ENCODE peak calls at places on chromosomes 4 and X, in four cellular contexts. One of them, this sample, is unnamed.
A peak's percentile ranks its signal among the peaks of the same experiment; 100 is the strongest.

GRCh38 chr4:60400599-60400998 is 799.5 kb upstream of the ADGRL3 start:
- DNase-seq in GM12878: no peak
- DNase-seq in H1: no peak
- DNase-seq in HepG2: no peak
- DNase-seq in this sample: no peak

GRCh38 chrX:54085666-54086065 is 41.4 kb upstream of the PHF8 start:
- DNase-seq in HepG2: no peak
- DNase-seq in H1: no peak
- DNase-seq in GM12878: no peak
- DNase-seq in this sample: no peak

GRCh38 chrX:64204252-64204651 is 1.3 kb downstream of the AMER1 start:
- DNase-seq in HepG2: peak; percentile 55
- DNase-seq in GM12878: no peak
- DNase-seq in H1: no peak
- DNase-seq in this sample: no peak

GRCh38 chr4:156732634-156733033 is 239.0 kb downstream of the PDGFC start:
- DNase-seq in HepG2: no peak
- DNase-seq in H1: no peak
- DNase-seq in GM12878: no peak
- DNase-seq in this sample: no peak

GRCh38 chr4:146029147-146029546 is 90.5 kb upstream of the ZNF827 start:
- DNase-seq in GM12878: peak; percentile 48
- DNase-seq in HepG2: no peak
- DNase-seq in H1: no peak
- DNase-seq in this sample: no peak

GRCh38 chr4:47213971-47214370 is 182.6 kb downstream of the GABRB1 start:
- DNase-seq in GM12878: no peak
- DNase-seq in H1: no peak
- DNase-seq in HepG2: peak; percentile 16
- DNase-seq in this sample: no peak

GRCh38 chr4:1576200-1576960 is 107.7 kb downstream of the FAM53A start:
- DNase-seq in HepG2: no peak
- DNase-seq in GM12878: no peak
- DNase-seq in H1: no peak
- DNase-seq in this sample: no peak

GRCh38 chr4:101356928-101357327 is 9.6 kb upstream of the PPP3CA start:
- DNase-seq in HepG2: peak; percentile 67
- DNase-seq in GM12878: no peak
- DNase-seq in H1: no peak
- DNase-seq in this sample: no peak

GRCh38 chrX:19019996-19020395 is 36.1 kb upstream of the PHKA2 start:
- DNase-seq in HepG2: no peak
- DNase-seq in GM12878: no peak
- DNase-seq in H1: no peak
- DNase-seq in this sample: no peak

GRCh38 chr4:87839309-87839946 is 6.7 kb downstream of the MEPE start:
- DNase-seq in H1: no peak
- DNase-seq in GM12878: no peak
- DNase-seq in HepG2: no peak
- DNase-seq in this sample: peak; percentile 25

GRCh38 chrX:9928083-9928482 is 39.1 kb upstream of the CLDN34 start:
- DNase-seq in HepG2: no peak
- DNase-seq in H1: peak; percentile 69
- DNase-seq in GM12878: no peak
- DNase-seq in this sample: no peak

GRCh38 chr4:113436360-113436759 is 325.2 kb downstream of the CAMK2D start:
- DNase-seq in H1: no peak
- DNase-seq in HepG2: no peak
- DNase-seq in GM12878: no peak
- DNase-seq in this sample: no peak

GRCh38 chr4:151952711-151953254 is 192.0 kb upstream of the GATB start:
- DNase-seq in GM12878: no peak
- DNase-seq in HepG2: no peak
- DNase-seq in H1: no peak
- DNase-seq in this sample: no peak

GRCh38 chrX:78452356-78452755 is 124.9 kb upstream of the CYSLTR1 start:
- DNase-seq in GM12878: no peak
- DNase-seq in HepG2: no peak
- DNase-seq in H1: no peak
- DNase-seq in this sample: no peak

GRCh38 chrX:14064632-14065432 is 35.1 kb upstream of the GEMIN8 start:
- DNase-seq in H1: no peak
- DNase-seq in GM12878: no peak
- DNase-seq in HepG2: no peak
- DNase-seq in this sample: peak; percentile 67

GRCh38 chrX:104922206-104922621 is 298.3 kb downstream of the TEX13A start:
- DNase-seq in GM12878: peak; percentile 31
- DNase-seq in H1: peak; percentile 27
- DNase-seq in HepG2: peak; percentile 52
- DNase-seq in this sample: peak; percentile 67

GRCh38 chr4:16082038-16082423 is 1.8 kb downstream of the PROM1 start:
- DNase-seq in GM12878: no peak
- DNase-seq in H1: no peak
- DNase-seq in HepG2: no peak
- DNase-seq in this sample: no peak

GRCh38 chr4:64940698-64941097 is 531.4 kb upstream of the TECRL start:
- DNase-seq in GM12878: no peak
- DNase-seq in HepG2: no peak
- DNase-seq in H1: no peak
- DNase-seq in this sample: no peak

GRCh38 chr4:29908276-29908675 is 811.9 kb upstream of the PCDH7 start:
- DNase-seq in HepG2: no peak
- DNase-seq in H1: no peak
- DNase-seq in GM12878: no peak
- DNase-seq in this sample: no peak

GRCh38 chr4:186724048-186724860 is 598 bp upstream of the FAT1 start:
- DNase-seq in HepG2: no peak
- DNase-seq in H1: no peak
- DNase-seq in GM12878: no peak
- DNase-seq in this sample: peak; percentile 40

GRCh38 chr4:145679991-145680455 is at the start of gene C4orf51:
- DNase-seq in GM12878: no peak
- DNase-seq in HepG2: peak; percentile 10
- DNase-seq in H1: no peak
- DNase-seq in this sample: no peak

GRCh38 chr4:153521995-153522799 is 56.0 kb downstream of the TMEM131L start:
- DNase-seq in H1: no peak
- DNase-seq in GM12878: peak; percentile 71
- DNase-seq in HepG2: no peak
- DNase-seq in this sample: no peak
- TF ChIP-seq POLR2AphosphoS5 in H1: no peak
- TF ChIP-seq POLR2AphosphoS5 in GM12878: peak; percentile 66
- TF ChIP-seq POLR2AphosphoS5 in HepG2: no peak
- TF ChIP-seq POLR2AphosphoS5 in this sample: no peak

GRCh38 chrX:82627568-82627967 is 880.5 kb upstream of the POU3F4 start:
- DNase-seq in H1: no peak
- DNase-seq in GM12878: no peak
- DNase-seq in HepG2: no peak
- DNase-seq in this sample: no peak
- TF ChIP-seq BRCA1 in H1: no peak
- TF ChIP-seq BRCA1 in GM12878: no peak
- TF ChIP-seq BRCA1 in HepG2: no peak
- TF ChIP-seq BRCA1 in this sample: no peak

DNA sequence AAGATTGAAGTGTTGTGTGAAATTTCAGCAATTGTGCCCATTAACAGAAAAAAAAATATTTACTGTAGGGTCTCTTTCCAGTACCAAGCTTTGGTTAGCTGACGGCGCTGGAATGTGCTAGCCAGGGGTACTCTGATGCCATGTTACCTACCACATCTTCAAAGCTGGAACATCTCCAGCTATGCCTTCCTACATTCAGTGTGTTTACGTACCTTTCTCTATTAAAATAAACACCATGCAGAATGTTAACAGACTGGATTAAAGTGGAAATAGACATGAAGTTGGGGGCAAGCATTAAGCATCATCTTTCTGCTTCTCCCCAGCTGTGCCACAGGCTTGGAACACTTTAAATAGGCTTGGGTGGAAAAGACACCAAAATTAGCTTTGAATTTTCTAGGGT is 65.9 kb downstream of the USP38 start:
- DNase-seq in H1: no peak
- DNase-seq in GM12878: no peak
- DNase-seq in HepG2: no peak
- DNase-seq in this sample: no peak
- TF ChIP-seq POLR2AphosphoS5 in H1: no peak
- TF ChIP-seq POLR2AphosphoS5 in GM12878: no peak
- TF ChIP-seq POLR2AphosphoS5 in HepG2: no peak
- TF ChIP-seq POLR2AphosphoS5 in this sample: no peak

GRCh38 chrX:149648932-149649331 is 17.3 kb upstream of the TMEM185A start:
- DNase-seq in H1: no peak
- DNase-seq in GM12878: no peak
- DNase-seq in HepG2: no peak
- DNase-seq in this sample: no peak
- TF ChIP-seq BRCA1 in H1: no peak
- TF ChIP-seq BRCA1 in GM12878: no peak
- TF ChIP-seq BRCA1 in HepG2: no peak
- TF ChIP-seq BRCA1 in this sample: no peak

DNA sequence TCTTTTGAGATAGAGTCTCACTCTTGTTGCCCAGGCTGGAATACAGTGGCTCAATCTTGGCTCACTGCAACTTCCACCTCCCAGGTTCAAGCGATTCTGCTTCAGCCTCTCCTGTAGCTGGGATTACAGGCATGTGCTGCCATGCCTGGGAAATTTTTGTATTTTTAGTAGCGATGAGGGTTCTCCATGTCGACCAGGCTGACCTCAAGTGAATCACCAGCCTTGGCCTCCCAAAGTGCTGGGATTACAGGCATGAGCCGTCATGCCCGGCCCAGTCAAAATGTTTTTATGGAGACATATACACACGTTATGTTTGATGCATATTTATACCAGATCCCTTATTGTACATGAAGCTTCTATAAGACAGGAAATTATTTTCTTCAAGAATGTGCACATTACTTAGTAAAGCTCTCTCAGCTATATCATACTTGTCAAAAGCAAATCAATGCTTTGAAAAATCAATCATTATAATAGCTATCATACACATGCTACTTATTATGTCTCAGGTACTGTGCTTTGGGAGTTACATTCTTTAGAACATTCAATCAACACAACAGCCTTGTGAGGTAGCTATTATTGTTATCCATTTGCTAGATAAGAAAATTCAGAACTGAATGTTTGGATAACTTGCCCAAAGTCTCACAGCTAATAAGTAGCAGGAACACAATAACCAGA is 269.2 kb downstream of the FSTL5 start:
- DNase-seq in HepG2: no peak
- DNase-seq in H1: no peak
- DNase-seq in GM12878: no peak
- DNase-seq in this sample: no peak
- TF ChIP-seq POLR2AphosphoS5 in HepG2: no peak
- TF ChIP-seq POLR2AphosphoS5 in H1: no peak
- TF ChIP-seq POLR2AphosphoS5 in GM12878: no peak
- TF ChIP-seq POLR2AphosphoS5 in this sample: no peak

GRCh38 chr4:68872442-68873217 is 56.8 kb downstream of the UGT2B10 start:
- DNase-seq in HepG2: peak; percentile 89
- DNase-seq in GM12878: no peak
- DNase-seq in H1: no peak
- DNase-seq in this sample: no peak

GRCh38 chr4:68873218-68873502 is 57.4 kb downstream of the UGT2B10 start:
- DNase-seq in H1: no peak
- DNase-seq in GM12878: no peak
- DNase-seq in HepG2: no peak
- DNase-seq in this sample: no peak

GRCh38 chr4:68869274-68869773 is 53.5 kb downstream of the UGT2B10 start:
- DNase-seq in H1: no peak
- DNase-seq in GM12878: no peak
- DNase-seq in HepG2: no peak
- DNase-seq in this sample: no peak

GRCh38 chr4:68874507-68874906 is 58.7 kb downstream of the UGT2B10 start:
- DNase-seq in H1: no peak
- DNase-seq in GM12878: no peak
- DNase-seq in HepG2: no peak
- DNase-seq in this sample: no peak

DNA sequence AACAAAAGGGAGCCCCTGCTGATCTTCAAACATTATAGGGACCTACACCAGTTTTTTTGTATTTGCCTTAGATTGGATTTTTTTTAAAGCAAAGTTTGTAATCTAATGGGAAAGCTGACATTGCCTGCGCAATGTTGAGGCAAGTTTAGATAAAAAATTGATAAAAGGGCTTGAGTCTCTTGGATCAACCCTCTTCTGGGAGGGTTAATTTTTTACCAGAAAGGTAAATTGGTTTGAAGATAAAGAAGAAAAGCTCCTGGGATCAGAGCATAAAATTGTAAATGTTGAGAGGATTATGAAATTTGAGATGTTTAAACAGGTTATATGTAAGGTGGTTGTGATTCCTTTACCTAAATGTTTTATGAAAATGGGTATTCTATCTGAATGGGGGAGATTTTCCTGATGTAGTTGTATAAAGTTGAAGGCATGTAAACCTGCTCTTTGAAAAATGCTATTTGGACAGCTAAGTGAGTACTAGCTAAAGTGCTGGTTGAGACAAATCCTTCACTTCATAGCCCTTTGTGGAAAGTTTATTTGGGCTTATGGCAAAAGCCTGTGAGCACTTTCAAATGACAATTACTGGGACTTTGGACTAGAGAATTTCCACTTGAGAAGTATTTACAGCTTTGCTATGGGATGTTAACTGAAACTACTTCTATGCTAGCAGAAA is 56.1 kb downstream of the UGT2B10 start:
- DNase-seq in HepG2: peak; percentile 91
- DNase-seq in H1: no peak
- DNase-seq in GM12878: no peak
- DNase-seq in this sample: no peak
- TF ChIP-seq BRCA1 in HepG2: no peak
- TF ChIP-seq BRCA1 in H1: no peak
- TF ChIP-seq BRCA1 in GM12878: no peak
- TF ChIP-seq BRCA1 in this sample: no peak

GRCh38 chr4:139295317-139296299 is 5.7 kb upstream of the NAA15 start:
- DNase-seq in H1: peak; percentile 79
- DNase-seq in GM12878: peak; percentile 56
- DNase-seq in HepG2: peak; percentile 82
- DNase-seq in this sample: peak; percentile 98
- TF ChIP-seq POLR2AphosphoS5 in H1: peak; percentile 87
- TF ChIP-seq POLR2AphosphoS5 in GM12878: peak; percentile 75
- TF ChIP-seq POLR2AphosphoS5 in HepG2: peak; percentile 77
- TF ChIP-seq POLR2AphosphoS5 in this sample: peak; percentile 82

This sample was measured in K562.